ENCODE peak calls at places on chromosomes 13 and 19, in ten cellular contexts. N is NCI-H460; R is ELR; X is left lung; H is activated CD4-positive, alpha-beta memory T cell treated with anti-CD3 and anti-CD28 coated beads, Interleukin-2, amount 10 ng/mL, durations not matched to agents 7 days and 5 days; I is Caki2; U is germinal center; O is T-helper 2 cell; P is GM13977; G is spleen. Q is an unnamed sample.

GRCh38 chr19:45130236-45130635 is 30.5 kb downstream of the NKPD1 start:
- DNase-seq in U (no peak), X (no peak), P (no peak), H (no peak), G (no peak), R (no peak), N (no peak), O (no peak), I (no peak), Q (no peak)

GRCh38 chr19:37946132-37946531 is 39.1 kb downstream of the SIPA1L3 start:
- DNase-seq in P (no peak), I (no peak), N (no peak), U (no peak), G (peak; percentile 17), X (no peak), O (no peak), H (no peak), R (no peak), Q (no peak)

GRCh38 chr13:25276748-25277147 is 10.5 kb downstream of the MTMR6 start:
- DNase-seq in G (no peak), U (no peak), R (peak; percentile 82), P (no peak), X (no peak), N (no peak), I (no peak), O (no peak), H (no peak), Q (no peak)

GRCh38 chr19:43519436-43520088 is 7.4 kb downstream of the ETHE1 start:
- DNase-seq in I (peak; percentile 88), R (peak; percentile 96), H (peak; percentile 80), G (peak; percentile 92), O (peak; percentile 70), X (peak; percentile 78), U (peak; percentile 71), N (peak; percentile 75), P (peak; percentile 70), Q (peak; percentile 48)

GRCh38 chr13:66563076-66563475 is 667.1 kb downstream of the PCDH9 start:
- DNase-seq in I (no peak), H (no peak), P (no peak), O (no peak), R (peak; percentile 4), X (no peak), N (no peak), G (no peak), U (no peak), Q (no peak)

GRCh38 chr19:15331419-15332310 is 674 bp downstream of the BRD4 start:
- DNase-seq in N (peak; percentile 26), G (peak; percentile 92), H (peak; percentile 63), X (peak; percentile 67), P (peak; percentile 85), I (no peak), R (peak; percentile 64), O (peak; percentile 48), U (peak; percentile 80), Q (no peak)

GRCh38 chr13:70253834-70254233 is 145.6 kb upstream of the KLHL1 start:
- DNase-seq in O (no peak), I (no peak), G (no peak), R (peak; percentile 24), U (no peak), H (no peak), N (no peak), P (no peak), X (no peak), Q (peak; percentile 92)

GRCh38 chr19:45370410-45371204 is at the start of gene ERCC2:
- DNase-seq in R (peak; percentile 99), I (peak; percentile 98), U (peak; percentile 100), H (peak; percentile 100), X (peak; percentile 99), N (peak; percentile 96), P (peak; percentile 100), G (peak; percentile 97), O (peak; percentile 100), Q (peak; percentile 95)

GRCh38 chr19:11382898-11383705 is 1.0 kb downstream of the EPOR start:
- DNase-seq in R (peak; percentile 45), N (no peak), U (peak; percentile 68), X (peak; percentile 74), P (peak; percentile 68), H (peak; percentile 54), O (no peak), G (peak; percentile 91), I (peak; percentile 82), Q (no peak)

GRCh38 chr19:49272204-49272603 is 52.8 kb downstream of the SLC6A16 start:
- DNase-seq in X (no peak), H (no peak), I (no peak), U (no peak), R (peak; percentile 54), O (no peak), N (no peak), P (no peak), G (no peak), Q (no peak)

GRCh38 chr19:45542234-45542668 is 35.0 kb downstream of the VASP start:
- DNase-seq in U (no peak), R (no peak), P (no peak), H (no peak), I (no peak), O (no peak), X (no peak), N (no peak), G (no peak), Q (no peak)

GRCh38 chr19:17209126-17210036 is 5.8 kb upstream of the USE1 start:
- DNase-seq in U (peak; percentile 82), X (no peak), R (peak; percentile 78), O (no peak), P (peak; percentile 77), H (peak; percentile 52), G (peak; percentile 78), N (no peak), I (peak; percentile 71), Q (no peak)

GRCh38 chr19:9819590-9819898 is 665 bp upstream of the FBXL12 start:
- DNase-seq in H (no peak), N (no peak), X (no peak), P (no peak), I (peak; percentile 88), O (no peak), U (no peak), G (no peak), R (no peak), Q (no peak)

GRCh38 chr19:58274771-58275199 is 4.0 kb upstream of the ZNF8 start:
- DNase-seq in O (no peak), U (no peak), X (no peak), G (no peak), I (peak; percentile 64), H (no peak), R (peak; percentile 41), P (no peak), N (no peak), Q (no peak)

GRCh38 chr19:38494379-38494778 is 60.9 kb downstream of the RYR1 start:
- DNase-seq in I (no peak), N (no peak), X (no peak), U (no peak), P (no peak), G (no peak), H (no peak), O (no peak), R (no peak), Q (no peak)

GRCh38 chr13:66424417-66424816 is 805.7 kb downstream of the PCDH9 start:
- DNase-seq in N (no peak), H (no peak), I (no peak), R (peak; percentile 54), O (no peak), P (no peak), X (no peak), G (no peak), U (no peak), Q (no peak)

GRCh38 chr13:72507394-72508199 is 219.8 kb downstream of the MZT1 start:
- DNase-seq in O (no peak), R (peak; percentile 21), P (no peak), H (no peak), N (peak; percentile 19), U (no peak), G (no peak), X (no peak), I (peak; percentile 23), Q (no peak)

GRCh38 chr19:49475191-49475932 is 1.3 kb downstream of the FLT3LG start:
- DNase-seq in H (no peak), U (no peak), O (no peak), P (no peak), R (no peak), N (no peak), X (no peak), I (no peak), G (no peak), Q (no peak)

GRCh38 chr13:76889254-76889653 is 3.0 kb upstream of the KCTD12 start:
- DNase-seq in I (no peak), U (no peak), N (no peak), H (no peak), X (no peak), R (peak; percentile 20), O (no peak), G (no peak), P (no peak), Q (no peak)

GRCh38 chr13:32135655-32136054 is 104.1 kb downstream of the FRY start:
- DNase-seq in G (no peak), X (no peak), I (no peak), U (no peak), H (no peak), O (no peak), P (no peak), N (no peak), R (peak; percentile 78), Q (no peak)

GRCh38 chr13:48976677-48977625 is 1.2 kb downstream of the FNDC3A start:
- DNase-seq in G (no peak), U (no peak), O (no peak), I (no peak), H (no peak), N (peak; percentile 29), P (no peak), X (no peak), R (peak; percentile 40), Q (peak; percentile 15)

GRCh38 chr19:13006431-13007281 is 11.4 kb downstream of the NFIX start:
- DNase-seq in G (no peak), U (no peak), X (no peak), R (no peak), P (no peak), N (no peak), H (no peak), I (no peak), O (no peak), Q (no peak)

GRCh38 chr19:33818426-33818825 is 21.8 kb downstream of the KCTD15 start:
- DNase-seq in P (no peak), H (no peak), R (no peak), I (no peak), U (no peak), G (peak; percentile 46), O (no peak), N (no peak), X (no peak), Q (no peak)

GRCh38 chr19:30690525-30690924 is 318.3 kb downstream of the ZNF536 start:
- DNase-seq in H (no peak), O (no peak), U (no peak), I (no peak), G (no peak), X (no peak), P (no peak), N (no peak), R (no peak), Q (no peak)

GRCh38 chr19:48568345-48568886 is 16.4 kb downstream of the SULT2B1 start:
- DNase-seq in P (no peak), I (peak; percentile 98), N (peak; percentile 79), H (no peak), O (no peak), X (peak; percentile 87), R (peak; percentile 93), U (no peak), G (no peak), Q (no peak)

GRCh38 chr19:51246153-51246552 is 4.7 kb upstream of the SIGLECL1 start:
- DNase-seq in U (no peak), H (peak; percentile 37), R (peak; percentile 9), O (no peak), G (no peak), N (no peak), P (no peak), X (no peak), I (peak; percentile 95), Q (no peak)

GRCh38 chr19:16896098-16896912 is 7.5 kb downstream of the F2RL3 start:
- DNase-seq in I (no peak), P (no peak), O (no peak), N (no peak), X (no peak), R (no peak), U (no peak), G (peak; percentile 86), H (no peak), Q (no peak)

GRCh38 chr19:3533563-3534216 is 5.3 kb upstream of the TEKTIP1 start:
- DNase-seq in X (no peak), N (no peak), U (no peak), P (no peak), O (no peak), I (no peak), R (no peak), G (no peak), H (no peak), Q (no peak)